ENCODE peak calls at places on chromosomes 7 and 10, in four cellular contexts. One of them, this sample, is unnamed.
A peak's percentile ranks its signal among the peaks of the same experiment; 100 is the strongest.

GRCh38 chr7:129560831-129561230 is 50.7 kb upstream of the NRF1 start:
- DNase-seq in T-cell: no peak
- DNase-seq in A172: no peak
- DNase-seq in NCI-H446 treated with DMSO at 0.1 percent for 48 hours: no peak
- DNase-seq in this sample: no peak

GRCh38 chr10:88608052-88608732 is 21.6 kb downstream of the LIPJ start:
- DNase-seq in T-cell: no peak
- DNase-seq in A172: no peak
- DNase-seq in NCI-H446 treated with DMSO at 0.1 percent for 48 hours: no peak
- DNase-seq in this sample: no peak

GRCh38 chr10:43557214-43557613 is 17.2 kb downstream of the ZNF239 start:
- DNase-seq in T-cell: no peak
- DNase-seq in A172: no peak
- DNase-seq in NCI-H446 treated with DMSO at 0.1 percent for 48 hours: no peak
- DNase-seq in this sample: no peak

GRCh38 chr10:6843477-6843876 is 263.4 kb upstream of the PRKCQ start:
- DNase-seq in T-cell: no peak
- DNase-seq in A172: no peak
- DNase-seq in NCI-H446 treated with DMSO at 0.1 percent for 48 hours: no peak
- DNase-seq in this sample: no peak

GRCh38 chr10:69645751-69646687 is 16.0 kb downstream of the FAM241B start:
- DNase-seq in T-cell: no peak
- DNase-seq in A172: no peak
- DNase-seq in NCI-H446 treated with DMSO at 0.1 percent for 48 hours: no peak
- DNase-seq in this sample: peak; percentile 37

GRCh38 chr10:48804740-48805182 is 120.1 kb downstream of the WDFY4 start:
- DNase-seq in T-cell: no peak
- DNase-seq in A172: no peak
- DNase-seq in NCI-H446 treated with DMSO at 0.1 percent for 48 hours: no peak
- DNase-seq in this sample: no peak

GRCh38 chr10:101778781-101779543 is 3.0 kb upstream of the FGF8 start:
- DNase-seq in T-cell: no peak
- DNase-seq in A172: no peak
- DNase-seq in NCI-H446 treated with DMSO at 0.1 percent for 48 hours: no peak
- DNase-seq in this sample: peak; percentile 62

GRCh38 chr7:22980422-22980821 is 33.5 kb downstream of the HYCC1 start:
- DNase-seq in T-cell: no peak
- DNase-seq in A172: peak; percentile 67
- DNase-seq in NCI-H446 treated with DMSO at 0.1 percent for 48 hours: no peak
- DNase-seq in this sample: no peak

GRCh38 chr7:151010002-151010306 is 14.3 kb downstream of the ATG9B start:
- DNase-seq in T-cell: no peak
- DNase-seq in A172: no peak
- DNase-seq in NCI-H446 treated with DMSO at 0.1 percent for 48 hours: no peak
- DNase-seq in this sample: no peak

GRCh38 chr7:111933614-111934013 is 272.6 kb downstream of the DOCK4 start:
- DNase-seq in T-cell: no peak
- DNase-seq in A172: no peak
- DNase-seq in NCI-H446 treated with DMSO at 0.1 percent for 48 hours: no peak
- DNase-seq in this sample: no peak

GRCh38 chr7:8491106-8491505 is 57.7 kb downstream of the NXPH1 start:
- DNase-seq in T-cell: no peak
- DNase-seq in A172: no peak
- DNase-seq in NCI-H446 treated with DMSO at 0.1 percent for 48 hours: peak; percentile 20
- DNase-seq in this sample: no peak

GRCh38 chr10:5628798-5629788 is 37.3 kb downstream of the ASB13 start:
- DNase-seq in T-cell: no peak
- DNase-seq in A172: peak; percentile 28
- DNase-seq in NCI-H446 treated with DMSO at 0.1 percent for 48 hours: no peak
- DNase-seq in this sample: no peak

GRCh38 chr10:105041956-105042355 is 400.9 kb downstream of the SORCS3 start:
- DNase-seq in T-cell: no peak
- DNase-seq in A172: peak; percentile 8
- DNase-seq in NCI-H446 treated with DMSO at 0.1 percent for 48 hours: no peak
- DNase-seq in this sample: no peak

GRCh38 chr10:64093304-64093703 is 572.1 kb downstream of the REEP3 start:
- DNase-seq in T-cell: no peak
- DNase-seq in A172: no peak
- DNase-seq in NCI-H446 treated with DMSO at 0.1 percent for 48 hours: no peak
- DNase-seq in this sample: no peak

GRCh38 chr7:66921918-66922486 is 977 bp downstream of the TMEM248 start:
- DNase-seq in T-cell: peak; percentile 32
- DNase-seq in A172: peak; percentile 34
- DNase-seq in NCI-H446 treated with DMSO at 0.1 percent for 48 hours: no peak
- DNase-seq in this sample: no peak

GRCh38 chr10:132162590-132163277 is 24.0 kb upstream of the DPYSL4 start:
- DNase-seq in T-cell: no peak
- DNase-seq in A172: no peak
- DNase-seq in NCI-H446 treated with DMSO at 0.1 percent for 48 hours: no peak
- DNase-seq in this sample: no peak

GRCh38 chr7:135822396-135822795 is 73.8 kb upstream of the FAM180A start:
- DNase-seq in T-cell: no peak
- DNase-seq in A172: no peak
- DNase-seq in NCI-H446 treated with DMSO at 0.1 percent for 48 hours: no peak
- DNase-seq in this sample: no peak

GRCh38 chr7:68030530-68030929 is 1033.9 kb downstream of the TYW1 start:
- DNase-seq in T-cell: no peak
- DNase-seq in A172: no peak
- DNase-seq in NCI-H446 treated with DMSO at 0.1 percent for 48 hours: no peak
- DNase-seq in this sample: no peak

GRCh38 chr10:25766687-25767221 is 167.3 kb upstream of the MYO3A start:
- DNase-seq in T-cell: no peak
- DNase-seq in A172: no peak
- DNase-seq in NCI-H446 treated with DMSO at 0.1 percent for 48 hours: no peak
- DNase-seq in this sample: peak; percentile 5

GRCh38 chr7:80957226-80957625 is 38.4 kb upstream of the SEMA3C start:
- DNase-seq in T-cell: no peak
- DNase-seq in A172: no peak
- DNase-seq in NCI-H446 treated with DMSO at 0.1 percent for 48 hours: no peak
- DNase-seq in this sample: no peak

GRCh38 chr7:147400926-147401325 is 1189.6 kb upstream of the C7orf33 start:
- DNase-seq in T-cell: no peak
- DNase-seq in A172: no peak
- DNase-seq in NCI-H446 treated with DMSO at 0.1 percent for 48 hours: no peak
- DNase-seq in this sample: no peak

GRCh38 chr7:36682102-36682501 is 42.2 kb downstream of the AOAH start:
- DNase-seq in T-cell: no peak
- DNase-seq in A172: no peak
- DNase-seq in NCI-H446 treated with DMSO at 0.1 percent for 48 hours: no peak
- DNase-seq in this sample: no peak

GRCh38 chr7:44074349-44074695 is 8.0 kb downstream of the POLM start:
- DNase-seq in T-cell: no peak
- DNase-seq in A172: no peak
- DNase-seq in NCI-H446 treated with DMSO at 0.1 percent for 48 hours: no peak
- DNase-seq in this sample: no peak

GRCh38 chr10:6200588-6201510 is 1.9 kb upstream of the PFKFB3 start:
- DNase-seq in T-cell: peak; percentile 52
- DNase-seq in A172: peak; percentile 28
- DNase-seq in NCI-H446 treated with DMSO at 0.1 percent for 48 hours: no peak
- DNase-seq in this sample: peak; percentile 38

GRCh38 chr10:76301950-76302349 is 870.5 kb downstream of the LRMDA start:
- DNase-seq in T-cell: no peak
- DNase-seq in A172: peak; percentile 34
- DNase-seq in NCI-H446 treated with DMSO at 0.1 percent for 48 hours: no peak
- DNase-seq in this sample: no peak

GRCh38 chr10:120953897-120954296 is 102.7 kb downstream of the WDR11 start:
- DNase-seq in T-cell: no peak
- DNase-seq in A172: no peak
- DNase-seq in NCI-H446 treated with DMSO at 0.1 percent for 48 hours: no peak
- DNase-seq in this sample: no peak

GRCh38 chr7:90764848-90765570 is 168.9 kb downstream of the CDK14 start:
- DNase-seq in T-cell: no peak
- DNase-seq in A172: no peak
- DNase-seq in NCI-H446 treated with DMSO at 0.1 percent for 48 hours: no peak
- DNase-seq in this sample: no peak

GRCh38 chr10:25556457-25556856 is 377.6 kb upstream of the MYO3A start:
- DNase-seq in T-cell: no peak
- DNase-seq in A172: peak; percentile 93
- DNase-seq in NCI-H446 treated with DMSO at 0.1 percent for 48 hours: no peak
- DNase-seq in this sample: no peak

GRCh38 chr10:119509909-119510451 is 32.5 kb downstream of the RGS10 start:
- DNase-seq in T-cell: no peak
- DNase-seq in A172: no peak
- DNase-seq in NCI-H446 treated with DMSO at 0.1 percent for 48 hours: no peak
- DNase-seq in this sample: no peak

GRCh38 chr7:78279035-78279434 is 480.5 kb downstream of the PHTF2 start:
- DNase-seq in T-cell: no peak
- DNase-seq in A172: peak; percentile 70
- DNase-seq in NCI-H446 treated with DMSO at 0.1 percent for 48 hours: no peak
- DNase-seq in this sample: no peak

GRCh38 chr10:71815515-71816130 is 35.4 kb downstream of the PSAP start:
- DNase-seq in T-cell: no peak
- DNase-seq in A172: no peak
- DNase-seq in NCI-H446 treated with DMSO at 0.1 percent for 48 hours: no peak
- DNase-seq in this sample: no peak

GRCh38 chr7:151850484-151851159 is 26.3 kb downstream of the PRKAG2 start:
- DNase-seq in T-cell: no peak
- DNase-seq in A172: no peak
- DNase-seq in NCI-H446 treated with DMSO at 0.1 percent for 48 hours: no peak
- DNase-seq in this sample: no peak

GRCh38 chr10:114779803-114780609 is 41.6 kb upstream of the FHIP2A start:
- DNase-seq in T-cell: no peak
- DNase-seq in A172: peak; percentile 92
- DNase-seq in NCI-H446 treated with DMSO at 0.1 percent for 48 hours: no peak
- DNase-seq in this sample: no peak

GRCh38 chr7:101068401-101068800 is 16.9 kb upstream of the TRIM56 start:
- DNase-seq in T-cell: no peak
- DNase-seq in A172: no peak
- DNase-seq in NCI-H446 treated with DMSO at 0.1 percent for 48 hours: no peak
- DNase-seq in this sample: no peak

GRCh38 chr7:5532520-5533335 is 109.1 kb upstream of the TNRC18 start:
- DNase-seq in T-cell: peak; percentile 48
- DNase-seq in A172: no peak
- DNase-seq in NCI-H446 treated with DMSO at 0.1 percent for 48 hours: no peak
- DNase-seq in this sample: no peak

GRCh38 chr7:85176197-85176596 is 10.7 kb downstream of the SEMA3D start:
- DNase-seq in T-cell: no peak
- DNase-seq in A172: no peak
- DNase-seq in NCI-H446 treated with DMSO at 0.1 percent for 48 hours: no peak
- DNase-seq in this sample: no peak

GRCh38 chr7:157397751-157398691 is 61.2 kb downstream of the DNAJB6 start:
- DNase-seq in T-cell: no peak
- DNase-seq in A172: peak; percentile 63
- DNase-seq in NCI-H446 treated with DMSO at 0.1 percent for 48 hours: no peak
- DNase-seq in this sample: peak; percentile 48

GRCh38 chr7:130152270-130153141 is 52.7 kb downstream of the TMEM209 start:
- DNase-seq in T-cell: no peak
- DNase-seq in A172: no peak
- DNase-seq in NCI-H446 treated with DMSO at 0.1 percent for 48 hours: no peak
- DNase-seq in this sample: no peak

GRCh38 chr10:124588736-124589451 is 127.3 kb downstream of the LHPP start:
- DNase-seq in T-cell: no peak
- DNase-seq in A172: peak; percentile 79
- DNase-seq in NCI-H446 treated with DMSO at 0.1 percent for 48 hours: no peak
- DNase-seq in this sample: no peak